ENCODE peak calls at places on chromosomes 1 and 21, in five cellular contexts. One of them, this sample, is unnamed.

GRCh38 chr1:226829105-226829504 is 41.3 kb upstream of the PSEN2 start:
- DNase-seq in H1: no peak
- DNase-seq in GM12878: no peak
- DNase-seq in K562: no peak
- DNase-seq in HepG2: no peak
- DNase-seq in this sample: no peak

GRCh38 chr1:199422206-199422605 is 605.3 kb upstream of the NR5A2 start:
- DNase-seq in H1: peak
- DNase-seq in GM12878: no peak
- DNase-seq in K562: no peak
- DNase-seq in HepG2: no peak
- DNase-seq in this sample: peak

GRCh38 chr1:199742547-199742946 is 285.0 kb upstream of the NR5A2 start:
- DNase-seq in H1: no peak
- DNase-seq in GM12878: no peak
- DNase-seq in K562: no peak
- DNase-seq in HepG2: no peak
- DNase-seq in this sample: peak

GRCh38 chr1:64956241-64956640 is 10.1 kb downstream of the JAK1 start:
- DNase-seq in H1: no peak
- DNase-seq in GM12878: no peak
- DNase-seq in K562: peak
- DNase-seq in HepG2: no peak
- DNase-seq in this sample: peak

GRCh38 chr1:96596226-96596625 is 125.4 kb upstream of the PTBP2 start:
- DNase-seq in H1: peak
- DNase-seq in GM12878: no peak
- DNase-seq in K562: peak
- DNase-seq in HepG2: peak
- DNase-seq in this sample: peak

GRCh38 chr1:102891868-102892625 is 216.3 kb downstream of the COL11A1 start:
- DNase-seq in H1: no peak
- DNase-seq in GM12878: no peak
- DNase-seq in K562: no peak
- DNase-seq in HepG2: no peak
- DNase-seq in this sample: no peak

GRCh38 chr1:155463865-155464264 is 98.7 kb downstream of the ASH1L start:
- DNase-seq in H1: no peak
- DNase-seq in GM12878: peak
- DNase-seq in K562: no peak
- DNase-seq in HepG2: no peak
- DNase-seq in this sample: no peak

GRCh38 chr1:170296642-170297041 is 150.9 kb downstream of the NTMT2 start:
- DNase-seq in H1: no peak
- DNase-seq in GM12878: no peak
- DNase-seq in K562: no peak
- DNase-seq in HepG2: no peak
- DNase-seq in this sample: no peak

GRCh38 chr1:184075040-184076029 is 23.8 kb downstream of the TSEN15 start:
- DNase-seq in H1: no peak
- DNase-seq in GM12878: no peak
- DNase-seq in K562: peak
- DNase-seq in HepG2: peak
- DNase-seq in this sample: peak

GRCh38 chr1:92536593-92537332 is 50.0 kb upstream of the GFI1 start:
- DNase-seq in H1: no peak
- DNase-seq in GM12878: peak
- DNase-seq in K562: peak
- DNase-seq in HepG2: peak
- DNase-seq in this sample: no peak

GRCh38 chr1:55213885-55214213 is 1.3 kb downstream of the USP24 start:
- DNase-seq in H1: no peak
- DNase-seq in GM12878: no peak
- DNase-seq in K562: no peak
- DNase-seq in HepG2: no peak
- DNase-seq in this sample: no peak

GRCh38 chr1:47901001-47901575 is 96.1 kb downstream of the TRABD2B start:
- DNase-seq in H1: no peak
- DNase-seq in GM12878: no peak
- DNase-seq in K562: no peak
- DNase-seq in HepG2: no peak
- DNase-seq in this sample: no peak

GRCh38 chr1:78424720-78425119 is 66.1 kb upstream of the PTGFR start:
- DNase-seq in H1: no peak
- DNase-seq in GM12878: no peak
- DNase-seq in K562: no peak
- DNase-seq in HepG2: no peak
- DNase-seq in this sample: no peak

GRCh38 chr1:227315500-227316346 is 2.6 kb downstream of the CDC42BPA start:
- DNase-seq in H1: no peak
- DNase-seq in GM12878: no peak
- DNase-seq in K562: peak
- DNase-seq in HepG2: peak
- DNase-seq in this sample: peak

GRCh38 chr1:97350241-97350640 is 570.6 kb downstream of the DPYD start:
- DNase-seq in H1: no peak
- DNase-seq in GM12878: no peak
- DNase-seq in K562: no peak
- DNase-seq in HepG2: no peak
- DNase-seq in this sample: no peak

GRCh38 chr1:161439280-161440232 is 65.7 kb upstream of the FCGR2A start:
- DNase-seq in H1: peak
- DNase-seq in GM12878: no peak
- DNase-seq in K562: peak
- DNase-seq in HepG2: no peak
- DNase-seq in this sample: peak

GRCh38 chr1:192766009-192766625 is 42.7 kb upstream of the RGS2 start:
- DNase-seq in H1: no peak
- DNase-seq in GM12878: no peak
- DNase-seq in K562: no peak
- DNase-seq in HepG2: no peak
- DNase-seq in this sample: no peak

GRCh38 chr21:40047211-40047610 is 180.0 kb downstream of the PCP4 start:
- DNase-seq in H1: no peak
- DNase-seq in GM12878: no peak
- DNase-seq in K562: no peak
- DNase-seq in HepG2: no peak
- DNase-seq in this sample: no peak

GRCh38 chr1:248730507-248731335 is 24.8 kb downstream of the LYPD8 start:
- DNase-seq in H1: no peak
- DNase-seq in GM12878: no peak
- DNase-seq in K562: peak
- DNase-seq in HepG2: no peak
- DNase-seq in this sample: peak

GRCh38 chr1:97930472-97930871 is 9.6 kb upstream of the DPYD start:
- DNase-seq in H1: no peak
- DNase-seq in GM12878: no peak
- DNase-seq in K562: no peak
- DNase-seq in HepG2: peak
- DNase-seq in this sample: no peak

GRCh38 chr1:21048462-21048861 is 128.2 kb downstream of the EIF4G3 start:
- DNase-seq in H1: no peak
- DNase-seq in GM12878: no peak
- DNase-seq in K562: no peak
- DNase-seq in HepG2: no peak
- DNase-seq in this sample: no peak

GRCh38 chr1:39905142-39905541 is 3.4 kb upstream of the MYCL start:
- DNase-seq in H1: no peak
- DNase-seq in GM12878: no peak
- DNase-seq in K562: no peak
- DNase-seq in HepG2: no peak
- DNase-seq in this sample: no peak

GRCh38 chr1:246567258-246568235 is 1.3 kb downstream of the CNST start:
- DNase-seq in H1: no peak
- DNase-seq in GM12878: no peak
- DNase-seq in K562: peak
- DNase-seq in HepG2: peak
- DNase-seq in this sample: peak

GRCh38 chr1:30420519-30421050 is 302.8 kb downstream of the MATN1 start:
- DNase-seq in H1: no peak
- DNase-seq in GM12878: no peak
- DNase-seq in K562: no peak
- DNase-seq in HepG2: no peak
- DNase-seq in this sample: no peak

GRCh38 chr1:74513396-74513795 is 985 bp upstream of the LRRC53 start:
- DNase-seq in H1: no peak
- DNase-seq in GM12878: no peak
- DNase-seq in K562: no peak
- DNase-seq in HepG2: no peak
- DNase-seq in this sample: no peak

GRCh38 chr21:31943586-31943985 is 70.8 kb downstream of the HUNK start:
- DNase-seq in H1: no peak
- DNase-seq in GM12878: no peak
- DNase-seq in K562: no peak
- DNase-seq in HepG2: no peak
- DNase-seq in this sample: no peak

GRCh38 chr1:147611587-147611986 is 58.7 kb downstream of the ACP6 start:
- DNase-seq in H1: no peak
- DNase-seq in GM12878: no peak
- DNase-seq in K562: no peak
- DNase-seq in HepG2: no peak
- DNase-seq in this sample: no peak

GRCh38 chr1:53878492-53879105 is 11.0 kb downstream of the YIPF1 start:
- DNase-seq in H1: no peak
- DNase-seq in GM12878: no peak
- DNase-seq in K562: peak
- DNase-seq in HepG2: peak
- DNase-seq in this sample: peak

GRCh38 chr21:42254631-42255030 is 35.7 kb downstream of the ABCG1 start:
- DNase-seq in H1: no peak
- DNase-seq in GM12878: no peak
- DNase-seq in K562: no peak
- DNase-seq in HepG2: no peak
- DNase-seq in this sample: no peak

GRCh38 chr1:227987181-227987580 is 19.6 kb upstream of the WNT3A start:
- DNase-seq in H1: no peak
- DNase-seq in GM12878: no peak
- DNase-seq in K562: no peak
- DNase-seq in HepG2: no peak
- DNase-seq in this sample: no peak

DNA sequence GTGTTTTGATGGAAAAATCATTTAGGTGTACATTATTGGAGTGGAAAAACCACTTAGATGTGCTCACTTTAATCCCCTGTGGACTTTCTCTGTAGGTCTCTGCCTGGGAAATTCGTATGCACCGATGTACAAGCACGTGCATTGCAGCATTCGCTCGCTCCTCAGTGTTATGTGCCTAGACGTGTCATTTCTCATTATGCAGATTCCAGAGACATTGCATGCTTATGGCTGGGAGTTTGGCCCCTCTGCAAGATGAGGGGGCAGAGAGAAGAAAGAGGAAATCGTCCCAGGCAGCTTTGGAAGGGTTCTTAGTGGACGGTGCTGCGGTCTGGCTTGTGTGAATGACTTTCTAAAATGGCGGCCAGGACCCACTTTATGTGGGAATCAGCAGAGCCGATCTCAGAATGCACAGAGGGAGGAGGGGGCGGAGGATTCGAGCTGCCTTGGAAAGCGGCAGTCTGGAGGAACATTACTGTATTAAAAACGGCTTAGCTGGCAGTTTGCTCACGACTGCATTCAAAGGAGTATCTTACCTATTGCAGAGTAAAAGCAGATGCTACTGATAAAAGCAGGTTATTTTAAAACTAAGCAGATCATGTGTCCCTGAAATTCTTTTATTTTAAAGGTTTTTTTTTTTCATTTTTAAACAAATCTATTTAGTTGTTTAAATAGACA is 2.4 kb downstream of the SPEN start:
- DNase-seq in H1: no peak
- DNase-seq in GM12878: no peak
- DNase-seq in K562: peak
- DNase-seq in HepG2: peak
- DNase-seq in this sample: peak
- TF ChIP-seq KDM1A in H1: no peak
- TF ChIP-seq KDM1A in GM12878: no peak
- TF ChIP-seq KDM1A in K562: no peak
- TF ChIP-seq KDM1A in HepG2: no peak
- TF ChIP-seq KDM1A in this sample: no peak

DNA sequence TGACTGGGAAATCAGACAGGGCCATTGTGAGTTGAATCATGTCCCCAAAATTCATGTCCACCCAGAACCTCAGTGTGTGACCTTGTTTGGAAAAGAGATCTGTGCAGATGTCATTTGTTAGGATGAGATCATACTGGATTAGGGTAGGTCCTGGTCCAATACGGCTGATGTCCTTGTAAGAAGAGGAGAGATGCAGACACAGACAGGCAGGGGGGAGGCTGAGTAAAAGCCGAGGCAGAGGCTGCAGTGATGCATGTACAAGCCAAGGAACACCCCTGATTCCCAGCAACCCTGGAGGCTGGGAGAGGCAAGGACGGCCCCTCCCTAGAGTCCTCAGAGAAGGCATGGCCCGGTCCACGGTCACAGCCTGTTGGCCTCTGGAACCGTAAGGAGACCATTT is 15.9 kb upstream of the NPPB start:
- DNase-seq in H1: no peak
- DNase-seq in GM12878: no peak
- DNase-seq in K562: no peak
- DNase-seq in HepG2: no peak
- DNase-seq in this sample: no peak
- TF ChIP-seq HDAC2 in H1: no peak
- TF ChIP-seq HDAC2 in GM12878: no peak
- TF ChIP-seq HDAC2 in K562: no peak
- TF ChIP-seq HDAC2 in HepG2: no peak
- TF ChIP-seq HDAC2 in this sample: no peak

GRCh38 chr1:67013573-67013972 is 40.4 kb downstream of the SLC35D1 start:
- DNase-seq in H1: no peak
- DNase-seq in GM12878: no peak
- DNase-seq in K562: peak
- DNase-seq in HepG2: no peak
- DNase-seq in this sample: no peak
- TF ChIP-seq KDM1A in H1: no peak
- TF ChIP-seq KDM1A in GM12878: no peak
- TF ChIP-seq KDM1A in K562: no peak
- TF ChIP-seq KDM1A in HepG2: no peak
- TF ChIP-seq KDM1A in this sample: no peak

DNA sequence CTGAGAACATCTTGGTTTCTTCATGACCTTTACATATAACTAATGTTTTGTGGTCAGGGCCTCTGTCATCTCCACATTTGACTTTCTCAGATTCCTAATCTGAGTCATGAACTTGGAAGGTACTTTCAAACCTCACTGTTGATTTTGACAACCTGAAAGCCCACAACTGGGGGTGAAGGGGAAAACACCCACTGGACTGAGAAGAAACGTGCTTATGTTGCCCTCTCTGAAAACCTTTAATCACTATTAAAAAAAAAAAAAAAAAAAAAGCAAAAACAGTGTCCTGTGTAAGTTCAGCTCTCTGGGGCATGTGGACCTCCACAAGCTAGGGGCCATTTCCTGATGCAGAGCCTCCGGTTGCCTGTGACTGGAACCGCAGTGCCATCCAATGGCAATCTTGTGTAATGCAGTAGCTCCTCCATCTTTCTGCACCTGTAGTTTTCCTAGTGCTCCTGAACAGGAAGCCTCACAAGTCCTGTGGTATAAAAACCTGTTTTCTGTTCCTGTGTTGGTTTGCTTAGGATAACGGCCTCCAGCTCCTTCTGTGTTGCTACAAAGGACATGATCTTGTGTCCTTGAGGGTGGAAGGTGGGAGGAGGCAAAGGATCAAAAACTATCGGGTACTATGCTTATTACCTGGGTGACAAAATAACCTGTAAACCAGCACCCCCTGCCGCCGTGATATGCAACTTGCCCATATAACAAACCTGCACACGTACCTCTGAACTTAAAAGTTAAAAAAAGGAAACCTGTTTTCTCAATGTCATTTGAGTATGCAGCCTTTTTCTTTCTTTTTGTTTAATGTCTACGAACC is 124.5 kb downstream of the ZNF648 start:
- DNase-seq in H1: peak
- DNase-seq in GM12878: peak
- DNase-seq in K562: peak
- DNase-seq in HepG2: peak
- DNase-seq in this sample: peak
- TF ChIP-seq HDAC2 in H1: no peak
- TF ChIP-seq HDAC2 in GM12878: no peak
- TF ChIP-seq HDAC2 in K562: no peak
- TF ChIP-seq HDAC2 in HepG2: no peak
- TF ChIP-seq HDAC2 in this sample: no peak

This sample was measured in A549.